ENCODE peak calls at places on chromosomes 6 and 20, in eight cellular contexts. T is pancreas; A is CD8-positive, alpha-beta memory T cell; C is heart right ventricle; G is hepatocyte; P is tibial nerve; E is HepG2; O is lower lobe of right lung. F is an unnamed sample.
A peak's percentile ranks its signal among the peaks of the same experiment; 100 is the strongest.

GRCh38 chr6:119484598-119484997 is 135.0 kb upstream of the MAN1A1 start:
- DNase-seq in A (no peak), C (no peak), O (no peak), T (no peak), E (no peak), G (peak; percentile 62), P (no peak), F (no peak)

GRCh38 chr6:67630146-67630545 is 1004.9 kb upstream of the ADGRB3 start:
- DNase-seq in E (no peak), C (no peak), O (no peak), G (peak; percentile 3), A (no peak), P (no peak), T (no peak), F (no peak)

GRCh38 chr6:45478235-45478634 is 100.5 kb upstream of the SUPT3H start:
- DNase-seq in G (no peak), C (no peak), T (no peak), E (no peak), P (no peak), A (no peak), O (no peak), F (no peak)

GRCh38 chr20:15515706-15516105 is 1057.5 kb downstream of the KIF16B start:
- DNase-seq in E (no peak), G (no peak), C (no peak), O (no peak), A (no peak), P (no peak), T (no peak), F (no peak)

GRCh38 chr6:43736211-43736786 is 33.7 kb upstream of the VEGFA start:
- DNase-seq in E (peak; percentile 58), O (no peak), P (no peak), C (no peak), A (no peak), T (no peak), G (no peak), F (no peak)

GRCh38 chr6:9699890-9700289 is 715.0 kb downstream of the TFAP2A start:
- DNase-seq in C (no peak), E (no peak), P (no peak), T (no peak), O (no peak), A (no peak), G (no peak), F (no peak)

GRCh38 chr20:61163027-61163426 is 89.0 kb upstream of the CDH4 start:
- DNase-seq in E (no peak), C (no peak), A (peak; percentile 4), G (no peak), O (no peak), T (no peak), P (no peak), F (no peak)

GRCh38 chr6:161035182-161035980 is 43.8 kb downstream of the MAP3K4 start:
- DNase-seq in P (no peak), A (no peak), G (no peak), C (no peak), O (no peak), E (no peak), T (no peak), F (no peak)

GRCh38 chr20:5118220-5119142 is 1.3 kb downstream of the PCNA start:
- DNase-seq in T (no peak), C (no peak), O (no peak), G (no peak), P (no peak), E (no peak), A (no peak), F (no peak)

DNA sequence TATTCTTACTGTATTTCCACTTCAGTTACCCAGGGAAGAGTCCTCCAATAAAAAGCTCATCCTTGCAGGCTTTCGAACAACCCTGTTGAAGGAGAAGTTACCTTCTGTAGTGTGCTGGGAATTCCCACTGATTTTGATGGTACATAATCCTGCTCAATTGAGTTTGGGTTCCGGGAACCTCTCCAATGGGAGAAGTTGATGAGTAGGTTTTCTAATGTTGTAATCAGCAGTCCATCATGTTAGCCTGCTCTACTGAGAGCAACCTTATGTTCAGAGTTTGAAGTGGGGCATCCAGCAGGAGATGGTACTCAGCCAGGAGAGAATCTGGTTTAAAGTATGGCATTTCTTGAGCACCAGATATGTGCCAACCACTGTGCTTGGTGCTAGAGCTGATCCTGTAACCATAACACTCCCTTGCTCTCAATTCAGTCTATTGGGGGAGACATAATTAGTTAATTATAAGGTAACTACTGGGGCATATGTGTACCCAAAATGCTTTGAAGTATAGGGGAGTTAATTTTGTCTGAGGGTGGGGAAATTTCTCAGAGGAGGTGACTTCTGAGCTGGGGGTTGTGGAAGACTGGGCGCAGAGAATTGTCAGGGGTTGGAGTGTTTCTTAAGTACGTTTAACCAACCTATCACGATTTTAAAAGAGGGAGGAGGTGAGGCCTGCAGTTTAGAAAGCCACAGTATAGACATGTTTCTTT is 2.1 kb downstream of the TOP1 start:
- DNase-seq in O (no peak), C (no peak), A (no peak), E (peak; percentile 24), G (no peak), T (no peak), P (no peak), F (no peak)
- H3K4me1 ChIP-seq in O (peaks cover 53% of the 10 kb centered on the region), C (peaks cover 45% of the 10 kb centered on the region), A (peaks cover 64% of the 10 kb centered on the region), E (peaks cover 74% of the 10 kb centered on the region), G (peaks cover 38% of the 10 kb centered on the region), T (peaks cover 46% of the 10 kb centered on the region), P (peaks cover 31% of the 10 kb centered on the region), F (peaks cover 23% of the 10 kb centered on the region)

DNA sequence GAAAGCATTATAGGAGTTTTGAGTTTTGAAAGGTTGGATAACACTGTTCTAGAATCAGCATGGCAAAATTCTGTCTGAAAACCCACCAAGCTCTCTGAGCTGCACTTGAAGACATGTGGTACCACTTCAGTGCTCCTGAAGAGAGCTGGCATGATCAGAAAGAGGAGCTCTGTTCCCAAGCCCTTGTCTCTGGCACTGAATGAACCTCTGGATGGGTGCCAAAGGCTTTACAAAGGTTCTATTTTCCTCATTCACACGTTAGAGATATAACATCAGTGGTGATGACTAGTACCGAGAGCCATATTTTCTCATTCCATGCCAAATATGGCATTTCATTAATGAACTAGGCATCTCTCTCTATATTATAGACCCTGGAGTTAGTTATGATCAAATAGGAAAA is 301.8 kb upstream of the ID4 start:
- DNase-seq in A (no peak), E (no peak), G (no peak), O (no peak), P (no peak), T (no peak), C (no peak), F (no peak)
- H3K4me1 ChIP-seq in A (no peaks in the 10 kb centered on the region), E (no peaks in the 10 kb centered on the region), G (no peaks in the 10 kb centered on the region), O (no peaks in the 10 kb centered on the region), P (no peaks in the 10 kb centered on the region), T (no peaks in the 10 kb centered on the region), C (no peaks in the 10 kb centered on the region), F (no peaks in the 10 kb centered on the region)

DNA sequence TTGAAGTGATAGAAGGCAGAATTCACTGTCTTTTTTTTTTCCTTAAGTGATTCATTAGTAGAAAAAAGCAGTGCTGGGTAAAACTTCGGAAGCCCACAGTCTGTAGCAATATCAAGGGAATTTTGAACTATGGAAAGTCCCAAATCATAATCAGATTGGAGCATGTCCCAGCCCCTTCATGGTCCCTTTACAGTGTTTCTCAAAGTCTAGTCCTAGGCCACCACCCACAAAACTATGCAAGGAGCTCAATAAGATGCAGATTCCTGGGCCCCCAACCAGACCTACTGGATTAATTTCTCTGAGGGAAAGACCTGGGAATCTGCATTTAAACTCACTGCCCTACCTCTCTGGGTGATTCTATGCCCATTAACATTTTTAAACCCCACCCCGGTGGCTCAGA is 22.5 kb downstream of the NEDD9 start:
- DNase-seq in O (no peak), C (no peak), P (no peak), A (no peak), E (no peak), G (no peak), T (no peak), F (no peak)
- H3K4me1 ChIP-seq in O (peaks cover 95% of the 10 kb centered on the region), C (peaks cover 90% of the 10 kb centered on the region), P (peaks cover 48% of the 10 kb centered on the region), A (peaks cover 15% of the 10 kb centered on the region), E (peaks cover 100% of the 10 kb centered on the region), G (peaks cover 20% of the 10 kb centered on the region), T (peaks cover 41% of the 10 kb centered on the region), F (no peaks in the 10 kb centered on the region)

DNA sequence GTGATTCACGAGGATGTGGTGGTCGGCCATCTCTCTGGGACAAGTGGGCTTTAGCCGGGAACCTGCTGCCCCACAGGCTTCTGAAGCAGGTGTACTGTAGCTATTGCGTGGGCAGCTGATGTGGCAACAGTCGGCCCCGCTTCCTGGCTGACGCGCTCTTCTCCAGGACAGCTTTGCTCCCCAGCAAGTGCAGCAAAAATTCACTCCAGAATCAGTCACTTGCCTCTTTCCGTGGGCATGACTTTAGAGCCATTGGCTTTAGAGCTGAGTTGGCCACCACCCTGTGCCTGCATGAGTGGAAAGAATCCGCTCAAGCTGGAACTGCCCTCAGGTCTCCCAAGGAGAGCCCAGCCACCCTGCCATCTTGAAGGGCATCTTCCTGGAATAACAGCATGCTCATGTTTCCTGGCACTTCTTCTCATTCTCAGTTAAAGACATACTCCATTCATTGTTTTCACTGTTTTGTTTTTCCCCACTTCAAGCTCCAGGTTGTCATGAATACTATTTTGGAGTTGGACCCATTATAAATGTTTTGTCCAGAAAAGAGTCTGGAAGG is 178.3 kb downstream of the ZDHHC14 start:
- DNase-seq in G (no peak), O (no peak), P (no peak), T (no peak), A (no peak), C (no peak), E (no peak), F (no peak)
- H3K4me1 ChIP-seq in G (no peaks in the 10 kb centered on the region), O (no peaks in the 10 kb centered on the region), P (peaks cover 31% of the 10 kb centered on the region), T (peaks cover 12% of the 10 kb centered on the region), A (peaks cover 21% of the 10 kb centered on the region), C (no peaks in the 10 kb centered on the region), E (peaks cover 10% of the 10 kb centered on the region), F (no peaks in the 10 kb centered on the region)

GRCh38 chr6:136284909-136285308 is 4.7 kb downstream of the BCLAF1 start:
- DNase-seq in T (no peak), E (no peak), G (no peak), C (no peak), A (no peak), O (no peak), P (no peak), F (no peak)

GRCh38 chr6:136282906-136283305 is 6.7 kb downstream of the BCLAF1 start:
- DNase-seq in A (no peak), P (no peak), O (no peak), C (no peak), T (no peak), G (no peak), E (no peak), F (no peak)

DNA sequence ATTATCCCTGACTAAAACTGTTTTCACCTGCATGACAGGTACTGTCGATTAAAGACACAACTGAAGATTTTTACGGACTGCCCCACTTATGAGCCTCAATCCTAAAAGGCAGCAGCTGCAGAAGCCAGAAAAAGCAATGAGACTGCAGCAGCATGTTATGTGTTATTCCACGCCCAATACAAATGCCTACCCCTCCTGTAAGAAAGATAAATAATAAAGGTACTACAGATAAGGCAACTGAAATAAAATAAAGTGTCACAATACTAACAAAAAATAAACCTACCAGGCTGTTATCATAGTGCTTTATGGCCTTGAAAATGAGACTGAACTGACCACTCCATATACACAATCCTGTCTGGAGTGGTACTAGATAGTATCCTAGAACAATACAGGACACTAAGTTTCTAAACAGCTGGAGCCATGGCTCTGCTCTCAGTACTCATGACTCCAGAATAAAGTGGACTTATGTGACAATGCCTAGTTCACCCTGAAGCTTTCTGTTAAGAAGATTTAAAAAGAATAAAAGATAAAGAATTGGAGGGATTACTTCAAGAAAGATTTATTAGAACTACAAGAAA is 9.5 kb downstream of the BCLAF1 start:
- DNase-seq in A (no peak), O (no peak), C (no peak), P (no peak), E (no peak), G (no peak), T (no peak), F (no peak)
- H3K4me1 ChIP-seq in A (peaks cover 66% of the 10 kb centered on the region), O (peaks cover 71% of the 10 kb centered on the region), C (peaks cover 73% of the 10 kb centered on the region), P (peaks cover 41% of the 10 kb centered on the region), E (peaks cover 38% of the 10 kb centered on the region), G (peaks cover 23% of the 10 kb centered on the region), T (peaks cover 57% of the 10 kb centered on the region), F (peaks cover 35% of the 10 kb centered on the region)

GRCh38 chr6:21496749-21497148 is 96.8 kb upstream of the SOX4 start:
- DNase-seq in E (no peak), P (no peak), G (no peak), A (no peak), T (no peak), O (no peak), C (no peak), F (no peak)
- H3K4me1 ChIP-seq in E (peaks cover 17% of the 10 kb centered on the region), P (no peaks in the 10 kb centered on the region), G (peaks cover 15% of the 10 kb centered on the region), A (no peaks in the 10 kb centered on the region), T (peaks cover 13% of the 10 kb centered on the region), O (no peaks in the 10 kb centered on the region), C (no peaks in the 10 kb centered on the region), F (no peaks in the 10 kb centered on the region)

F was measured in effector memory CD4-positive, alpha-beta T cell.